ENCODE peak calls at places on chromosome 20, in seven cellular contexts. U is tibial nerve, T is K562, A is Peyer's patch, J is ovary, M is IMR-90, S is H1. N is an unnamed sample.

GRCh38 chr20:15875446-15875845 is 697.8 kb downstream of the KIF16B start:
- DNase-seq in A (no peak), U (no peak), T (no peak), J (no peak), M (no peak), S (no peak), N (no peak)

GRCh38 chr20:35883778-35884540 is 70.3 kb downstream of the SCAND1 start:
- DNase-seq in M (peak), T (no peak), J (peak), U (peak), S (peak), A (peak), N (peak)

GRCh38 chr20:11373391-11373790 is 544.3 kb upstream of the BTBD3 start:
- DNase-seq in J (peak), A (no peak), T (no peak), M (no peak), S (no peak), U (no peak), N (no peak)

GRCh38 chr20:19284400-19285178 is 72.1 kb downstream of the SLC24A3 start:
- DNase-seq in A (no peak), U (no peak), M (no peak), T (no peak), S (no peak), J (no peak), N (no peak)

GRCh38 chr20:40110241-40110910 is 578.7 kb downstream of the MAFB start:
- DNase-seq in S (no peak), J (no peak), U (peak), T (no peak), A (no peak), M (no peak), N (no peak)

GRCh38 chr20:18057106-18057993 is at the start of gene OVOL2:
- DNase-seq in A (no peak), T (peak), S (peak), J (no peak), M (no peak), U (no peak), N (no peak)

GRCh38 chr20:47674686-47675085 is 110.6 kb downstream of the SULF2 start:
- DNase-seq in J (no peak), A (no peak), M (no peak), T (no peak), U (no peak), S (no peak), N (no peak)

GRCh38 chr20:25508083-25508770 is 77.1 kb downstream of the NINL start:
- DNase-seq in U (no peak), M (peak), T (no peak), S (no peak), J (peak), A (no peak), N (peak)

GRCh38 chr20:39004508-39004907 is 42.4 kb downstream of the DHX35 start:
- DNase-seq in A (no peak), J (no peak), U (no peak), S (no peak), M (no peak), T (no peak), N (no peak)

GRCh38 chr20:4134861-4135379 is 119.6 kb upstream of the RNF24 start:
- DNase-seq in T (no peak), S (no peak), U (no peak), A (no peak), J (no peak), M (no peak), N (no peak)

GRCh38 chr20:41432620-41433602 is 66.3 kb upstream of the EMILIN3 start:
- DNase-seq in A (no peak), U (no peak), J (no peak), S (no peak), T (no peak), M (no peak), N (no peak)

GRCh38 chr20:1341561-1342265 is 12.8 kb upstream of the SDCBP2 start:
- DNase-seq in S (peak), A (no peak), M (peak), J (no peak), T (no peak), U (no peak), N (no peak)

GRCh38 chr20:4472906-4473305 is 248.8 kb upstream of the PRND start:
- DNase-seq in T (no peak), A (no peak), M (no peak), U (no peak), J (no peak), S (no peak), N (no peak)

GRCh38 chr20:4064118-4064962 is 49.0 kb upstream of the RNF24 start:
- DNase-seq in J (peak), A (peak), S (peak), T (peak), M (peak), U (peak), N (peak)

DNA sequence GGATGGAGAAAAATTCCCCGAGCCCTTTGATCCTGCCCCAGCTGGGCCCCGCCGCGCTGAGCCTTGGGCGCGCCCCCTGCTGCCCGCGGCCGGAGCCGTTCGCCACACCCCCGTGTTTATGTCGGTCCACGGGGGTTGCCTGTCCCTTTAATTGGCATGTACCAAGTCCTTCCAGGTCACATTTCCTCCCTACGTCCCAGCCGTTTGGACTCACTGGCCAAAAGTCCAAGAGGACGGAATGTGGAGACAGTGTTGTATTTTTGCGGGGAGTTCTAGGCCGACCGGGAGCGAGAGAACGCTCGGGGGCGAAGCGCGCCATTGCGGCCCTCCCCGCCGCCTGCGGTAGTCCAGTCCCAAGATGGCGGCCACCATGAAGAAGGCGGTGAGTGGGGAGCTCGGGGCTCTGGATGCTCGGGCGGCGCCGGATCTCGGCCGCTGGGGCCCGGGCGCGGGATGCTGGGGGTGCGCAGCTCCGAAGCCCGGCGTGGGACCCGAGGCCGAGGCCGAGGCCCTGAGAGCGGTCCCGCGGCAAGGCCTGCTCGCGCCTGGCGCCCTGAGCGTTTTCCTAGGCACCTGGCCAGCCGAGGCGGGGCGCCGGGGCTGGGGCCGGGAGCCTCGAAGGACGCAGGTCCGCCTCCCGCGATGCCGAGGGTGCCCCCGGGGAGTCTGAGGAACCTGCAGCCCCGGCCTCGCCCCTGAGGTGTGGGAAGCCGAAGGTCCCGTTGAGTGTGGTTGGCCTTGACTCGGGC is at the start of gene PFDN4:
- DNase-seq in S (peak), U (peak), J (peak), T (peak), M (peak), A (peak), N (peak)
- TF ChIP-seq POLR2A in S (peak), U (no peak), J (peak), T (peak), M (peak), A (no peak), N (peak)

GRCh38 chr20:57403216-57403615 is 12.0 kb downstream of the RBM38 start:
- DNase-seq in M (no peak), U (no peak), T (no peak), S (no peak), A (no peak), J (peak), N (no peak)

GRCh38 chr20:57405236-57406016 is 14.2 kb downstream of the RBM38 start:
- DNase-seq in M (no peak), S (no peak), T (no peak), J (no peak), A (no peak), U (no peak), N (no peak)

GRCh38 chr20:57402206-57403125 is 11.3 kb downstream of the RBM38 start:
- DNase-seq in S (no peak), J (peak), T (no peak), M (no peak), U (no peak), A (no peak), N (no peak)

GRCh38 chr20:57407541-57407956 is 16.4 kb downstream of the RBM38 start:
- DNase-seq in A (no peak), M (no peak), U (no peak), S (no peak), J (no peak), T (no peak), N (no peak)

DNA sequence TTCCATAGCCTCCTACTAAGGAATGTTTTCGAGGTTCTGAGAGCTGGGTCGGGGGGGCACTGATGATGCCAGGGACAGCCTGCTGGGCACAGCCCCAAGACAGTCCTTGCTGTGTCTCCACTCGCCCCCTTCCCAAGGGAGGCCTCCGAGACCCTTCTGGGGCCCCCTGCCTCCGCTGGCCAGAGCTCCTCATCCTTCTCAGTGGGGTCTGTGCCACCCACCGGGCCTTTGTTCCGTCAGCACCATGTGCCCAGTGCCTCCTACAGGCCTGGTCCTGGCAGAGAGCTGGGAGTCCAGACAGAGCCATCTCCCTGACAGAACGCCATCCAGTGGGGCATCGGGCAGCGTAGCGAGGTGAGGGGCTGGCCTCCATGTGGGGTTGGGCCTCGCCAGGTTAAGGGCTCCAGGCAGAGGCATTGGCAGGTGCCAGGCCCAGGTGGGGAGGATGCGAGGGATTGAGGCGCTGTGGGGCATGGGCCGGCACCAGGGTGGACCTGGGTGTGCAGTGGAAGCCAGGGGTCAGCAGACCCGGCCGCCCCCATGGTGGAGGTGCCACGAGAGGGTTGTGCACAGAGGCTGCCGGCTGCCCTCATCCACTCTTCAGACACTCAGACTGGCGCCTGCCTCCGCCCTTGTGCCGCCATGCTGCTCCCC is 13.3 kb downstream of the RBM38 start:
- DNase-seq in S (no peak), A (no peak), J (no peak), M (no peak), U (no peak), T (no peak), N (no peak)
- TF ChIP-seq POLR2A in S (no peak), A (no peak), J (no peak), M (no peak), U (no peak), T (no peak), N (no peak)

DNA sequence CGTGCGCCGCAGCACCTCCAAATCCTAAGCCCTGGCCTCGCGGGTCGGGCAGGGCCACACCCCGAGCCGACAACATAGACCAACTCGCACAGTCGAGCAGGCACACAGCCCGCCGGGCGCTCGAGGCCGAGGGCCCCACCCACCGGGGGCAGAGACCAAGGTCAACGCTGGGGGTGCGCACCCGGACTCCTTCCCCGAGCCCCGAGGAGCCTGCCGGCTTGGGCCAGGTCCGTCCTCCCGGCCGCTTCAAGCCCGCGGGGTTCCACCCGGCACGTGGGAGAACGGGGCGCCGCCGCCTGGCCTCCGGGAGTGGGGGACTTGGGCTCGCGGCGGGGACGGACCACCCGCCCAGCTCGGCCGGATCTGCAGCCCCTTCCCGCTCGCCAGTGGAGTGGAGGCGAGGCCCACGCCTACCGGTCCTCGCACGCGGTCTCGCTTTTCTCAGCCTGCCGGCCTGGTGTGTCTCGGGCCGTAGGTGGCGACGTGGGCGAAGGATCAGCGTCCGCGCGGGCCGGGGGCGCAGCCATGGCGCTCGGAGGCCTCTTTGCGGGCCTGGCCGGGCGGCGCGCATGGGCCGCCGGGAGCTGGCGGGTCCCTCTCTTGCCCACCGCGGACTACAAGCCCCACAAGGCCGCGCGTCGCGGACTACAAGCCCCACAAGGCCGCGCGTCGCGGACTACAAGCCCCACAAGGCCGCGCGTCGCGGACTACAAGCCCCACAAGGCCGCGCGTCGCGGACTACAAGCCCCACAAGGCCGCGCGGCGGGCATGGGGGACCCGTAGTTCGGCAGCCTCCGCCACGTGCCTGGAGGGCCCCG is at the start of gene UCKL1:
- DNase-seq in J (peak), U (peak), A (peak), M (peak), T (peak), S (peak), N (peak)
- TF ChIP-seq POLR2A in J (peak), U (no peak), A (peak), M (peak), T (peak), S (no peak), N (peak)

GRCh38 chr20:33005908-33006775 is 1.4 kb upstream of the BPIFB2 start:
- DNase-seq in U (no peak), A (no peak), J (no peak), S (no peak), M (no peak), T (no peak), N (no peak)
- TF ChIP-seq POLR2A in U (no peak), A (no peak), J (no peak), S (no peak), M (no peak), T (no peak), N (no peak)

GRCh38 chr20:50731930-50732690 is 730 bp downstream of the PARD6B start:
- DNase-seq in M (no peak), J (peak), A (no peak), T (no peak), U (no peak), S (no peak), N (no peak)

GRCh38 chr20:50728981-50729874 is 2.2 kb upstream of the PARD6B start:
- DNase-seq in A (no peak), M (no peak), U (no peak), S (peak), J (no peak), T (no peak), N (no peak)

GRCh38 chr20:50730765-50731054 is 670 bp upstream of the PARD6B start:
- DNase-seq in U (no peak), J (no peak), A (no peak), S (no peak), M (no peak), T (no peak), N (no peak)

GRCh38 chr20:50729925-50730764 is 1.2 kb upstream of the PARD6B start:
- DNase-seq in S (no peak), J (no peak), A (no peak), M (no peak), U (no peak), T (no peak), N (no peak)

GRCh38 chr20:50731055-50731929 is at the start of gene PARD6B:
- DNase-seq in U (peak), M (peak), T (peak), S (peak), J (peak), A (peak), N (peak)
- TF ChIP-seq POLR2A in U (no peak), M (no peak), T (peak), S (peak), J (peak), A (peak), N (no peak)

GRCh38 chr20:44038681-44039123 is 124.0 kb downstream of the TOX2 start:
- DNase-seq in M (no peak), A (no peak), J (no peak), U (no peak), S (peak), T (no peak), N (no peak)
- TF ChIP-seq POLR2A in M (no peak), A (no peak), J (no peak), U (no peak), S (no peak), T (no peak), N (no peak)

GRCh38 chr20:37519508-37520416 is 1.3 kb upstream of the NNAT start:
- DNase-seq in S (peak), U (no peak), A (no peak), J (no peak), M (no peak), T (peak), N (no peak)

GRCh38 chr20:37520417-37520751 is 666 bp upstream of the NNAT start:
- DNase-seq in M (no peak), U (no peak), S (peak), T (no peak), J (no peak), A (no peak), N (no peak)

GRCh38 chr20:37517371-37517748 is 3.7 kb upstream of the NNAT start:
- DNase-seq in U (no peak), S (no peak), J (no peak), T (no peak), A (no peak), M (no peak), N (no peak)

GRCh38 chr20:37518059-37518458 is 3.0 kb upstream of the NNAT start:
- DNase-seq in A (no peak), M (no peak), J (no peak), T (no peak), S (no peak), U (no peak), N (no peak)

DNA sequence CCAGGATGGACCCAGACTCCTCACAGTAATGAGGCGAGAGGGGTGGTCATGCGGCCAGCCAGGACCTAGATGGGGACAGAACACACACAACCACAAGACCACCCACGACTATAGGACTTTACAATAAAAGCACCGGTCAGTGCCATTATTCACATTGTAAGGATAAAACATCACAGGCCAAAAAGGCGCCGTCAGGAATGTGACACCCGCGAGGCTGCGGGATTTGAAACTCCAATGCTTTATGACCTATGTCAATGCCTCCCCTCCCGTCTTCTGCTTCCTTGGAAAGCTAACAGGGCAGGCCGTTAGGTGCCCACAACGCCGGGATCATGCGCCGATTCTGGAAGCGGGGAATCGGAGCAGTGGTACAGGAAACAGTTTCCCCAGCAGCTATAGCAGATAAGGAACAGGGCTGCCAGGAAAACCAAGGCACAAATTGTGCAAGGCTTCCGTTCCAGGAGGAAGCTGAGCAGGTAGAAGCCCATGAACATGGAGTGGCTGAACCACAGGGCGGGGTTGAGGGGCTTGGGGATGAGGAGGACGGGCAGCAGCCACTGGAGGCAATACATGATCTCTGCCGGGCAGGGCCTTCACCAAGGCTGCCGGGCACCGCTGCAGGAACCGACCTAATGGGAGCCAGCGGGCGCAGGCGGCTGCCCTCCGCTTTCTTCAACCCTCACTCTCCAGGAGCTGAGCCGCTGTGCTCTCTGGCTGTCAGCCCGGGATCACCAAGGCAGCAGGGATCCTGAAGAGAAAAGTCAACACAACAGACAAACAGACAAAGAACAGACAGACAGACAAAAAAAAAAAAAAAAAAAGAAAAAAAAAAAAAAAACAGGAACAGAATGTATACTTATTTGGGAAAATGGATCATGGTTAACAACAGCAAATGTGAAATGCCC is 2.2 kb upstream of the NNAT start:
- DNase-seq in M (no peak), U (no peak), S (no peak), J (peak), A (no peak), T (no peak), N (no peak)
- TF ChIP-seq POLR2A in M (no peak), U (no peak), S (no peak), J (no peak), A (no peak), T (no peak), N (no peak)

DNA sequence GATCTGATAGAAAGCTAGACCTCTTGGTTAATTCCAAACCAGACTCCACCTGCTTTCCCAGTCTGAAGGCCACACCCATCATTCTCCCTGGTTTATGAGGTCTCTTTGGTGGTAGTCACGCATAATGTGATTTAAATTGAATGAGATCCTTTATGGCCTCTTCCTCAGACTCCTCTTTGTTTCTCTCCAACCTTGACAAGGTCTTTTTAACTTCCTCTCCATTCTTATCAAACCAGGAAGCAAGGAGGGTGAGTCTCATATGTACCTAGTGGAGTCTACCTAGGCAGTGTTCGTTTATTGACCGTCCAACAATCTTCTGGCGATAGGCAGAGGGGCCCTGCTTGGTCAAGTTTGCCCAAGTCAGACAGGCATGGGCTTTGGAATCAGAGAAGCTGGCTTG is 184.2 kb upstream of the LAMP5 start:
- DNase-seq in U (no peak), T (no peak), A (no peak), J (no peak), M (no peak), S (no peak), N (no peak)
- TF ChIP-seq POLR2A in U (no peak), T (no peak), A (no peak), J (no peak), M (no peak), S (no peak), N (no peak)

GRCh38 chr20:45910670-45911485 is 1.1 kb downstream of the PLTP start:
- DNase-seq in T (peak), M (peak), A (peak), U (peak), J (peak), S (peak), N (peak)
- TF ChIP-seq POLR2A in T (peak), M (no peak), A (peak), U (no peak), J (peak), S (peak), N (peak)